ENCODE peak calls at places on chromosomes 11 and 22, in five cellular contexts. K is NCI-H774, R is substantia nigra, Y is kidney tubule cell, M is T-helper 9 cell. X is an unnamed sample.

GRCh38 chr11:74819400-74819799 is 70.8 kb downstream of the RNF169 start:
- DNase-seq in K (no peak), R (no peak), Y (no peak), M (no peak), X (no peak)

GRCh38 chr11:121452609-121453150 is at the start of gene SORL1-AS1:
- DNase-seq in K (peak), R (no peak), Y (peak), M (peak), X (peak)

GRCh38 chr22:30582788-30583575 is 8.5 kb upstream of the GAL3ST1 start:
- DNase-seq in K (no peak), R (peak), Y (no peak), M (no peak), X (no peak)

GRCh38 chr11:2699185-2699530 is 636 bp downstream of the KCNQ1OT1 start:
- DNase-seq in K (no peak), R (no peak), Y (peak), M (no peak), X (no peak)

GRCh38 chr22:45584121-45584570 is 81.5 kb downstream of the FBLN1 start:
- DNase-seq in K (no peak), R (no peak), Y (no peak), M (no peak), X (no peak)

GRCh38 chr11:108754901-108755625 is 90.2 kb downstream of the DDX10 start:
- DNase-seq in K (no peak), R (no peak), Y (no peak), M (no peak), X (no peak)

GRCh38 chr11:113392522-113392921 is 4.9 kb downstream of the ANKK1 start:
- DNase-seq in K (no peak), R (no peak), Y (no peak), M (no peak), X (no peak)

GRCh38 chr11:47412152-47412746 is 3.9 kb downstream of the SLC39A13 start:
- DNase-seq in K (peak), R (no peak), Y (peak), M (peak), X (no peak)

GRCh38 chr22:35997438-35997837 is 31.2 kb downstream of the RBFOX2 start:
- DNase-seq in K (no peak), R (no peak), Y (no peak), M (no peak), X (no peak)

GRCh38 chr11:74011360-74012071 is 2.6 kb upstream of the UCP3 start:
- DNase-seq in K (no peak), R (no peak), Y (no peak), M (peak), X (no peak)

GRCh38 chr11:105071060-105071732 is 26.1 kb upstream of the CARD16 start:
- DNase-seq in K (no peak), R (no peak), Y (no peak), M (no peak), X (no peak)

GRCh38 chr11:27387362-27387761 is 24.3 kb upstream of the CCDC34 start:
- DNase-seq in K (no peak), R (no peak), Y (no peak), M (no peak), X (no peak)

GRCh38 chr11:17588166-17588565 is 41.1 kb downstream of the OTOG start:
- DNase-seq in K (no peak), R (no peak), Y (no peak), M (no peak), X (no peak)

GRCh38 chr22:50469377-50470305 is 5.2 kb downstream of the SBF1 start:
- DNase-seq in K (no peak), R (no peak), Y (peak), M (peak), X (no peak)

GRCh38 chr22:30235687-30236170 is 10.8 kb downstream of the LIF start:
- DNase-seq in K (no peak), R (no peak), Y (peak), M (no peak), X (peak)

GRCh38 chr22:37010976-37011375 is 8.3 kb downstream of the TST start:
- DNase-seq in K (no peak), R (no peak), Y (no peak), M (no peak), X (no peak)

GRCh38 chr22:23163665-23164064 is 16.6 kb upstream of the BCR start:
- DNase-seq in K (no peak), R (peak), Y (no peak), M (no peak), X (peak)

GRCh38 chr11:100774859-100775258 is 87.8 kb downstream of the ARHGAP42 start:
- DNase-seq in K (no peak), R (no peak), Y (peak), M (no peak), X (no peak)

GRCh38 chr22:38706101-38706884 is 549 bp downstream of the GTPBP1 start:
- DNase-seq in K (no peak), R (no peak), Y (peak), M (peak), X (no peak)

GRCh38 chr11:844693-845644 is 2.3 kb downstream of the TSPAN4 start:
- DNase-seq in K (no peak), R (no peak), Y (peak), M (no peak), X (no peak)

GRCh38 chr11:2420502-2421225 is 20.1 kb downstream of the TSSC4 start:
- DNase-seq in K (peak), R (peak), Y (peak), M (peak), X (peak)

GRCh38 chr11:20363500-20364411 is at the start of gene HTATIP2:
- DNase-seq in K (peak), R (peak), Y (peak), M (peak), X (peak)

GRCh38 chr11:12889243-12889642 is 119.9 kb upstream of the RASSF10 start:
- DNase-seq in K (no peak), R (no peak), Y (peak), M (no peak), X (no peak)

GRCh38 chr11:133950874-133951483 is 5.8 kb downstream of the IGSF9B start:
- DNase-seq in K (no peak), R (no peak), Y (no peak), M (no peak), X (no peak)

GRCh38 chr22:43262990-43263644 is 76.2 kb upstream of the TTLL12 start:
- DNase-seq in K (no peak), R (no peak), Y (peak), M (peak), X (no peak)

GRCh38 chr22:27800250-27801131 is 1.1 kb downstream of the MN1 start:
- DNase-seq in K (no peak), R (no peak), Y (no peak), M (no peak), X (no peak)

GRCh38 chr11:120135838-120136237 is 2.1 kb downstream of the TRIM29 start:
- DNase-seq in K (no peak), R (no peak), Y (no peak), M (no peak), X (no peak)

GRCh38 chr22:31893460-31893859 is 50.9 kb upstream of the YWHAH start:
- DNase-seq in K (no peak), R (peak), Y (no peak), M (no peak), X (no peak)

GRCh38 chr11:28860898-28861297 is 752.7 kb downstream of the METTL15 start:
- DNase-seq in K (no peak), R (no peak), Y (peak), M (no peak), X (no peak)

GRCh38 chr11:8941341-8942103 is 1.3 kb downstream of the ASCL3 start:
- DNase-seq in K (no peak), R (no peak), Y (no peak), M (no peak), X (no peak)

GRCh38 chr11:37978647-37979046 is 1380.6 kb upstream of the RAG2 start:
- DNase-seq in K (no peak), R (no peak), Y (no peak), M (no peak), X (no peak)

GRCh38 chr11:62664405-62665074 is 470 bp downstream of the C11orf98 start:
- DNase-seq in K (peak), R (no peak), Y (peak), M (peak), X (peak)

GRCh38 chr11:20053572-20053971 is 106.7 kb downstream of the DBX1 start:
- DNase-seq in K (no peak), R (no peak), Y (no peak), M (no peak), X (no peak)

GRCh38 chr11:92969634-92970347 is at the start of gene MTNR1B:
- DNase-seq in K (no peak), R (no peak), Y (no peak), M (no peak), X (no peak)

GRCh38 chr22:36510966-36511881 is 4.4 kb upstream of the FOXRED2 start:
- DNase-seq in K (no peak), R (no peak), Y (peak), M (no peak), X (no peak)

GRCh38 chr11:77448269-77448668 is 25.6 kb downstream of the PAK1 start:
- DNase-seq in K (no peak), R (no peak), Y (no peak), M (no peak), X (no peak)

X was measured in NCI-H2029.